ENCODE peak calls at places on chromosomes 4 and X, in seven cellular contexts. X is psoas muscle; S is GM23248; U is Kasumi-1; F is effector memory CD8-positive, alpha-beta T cell; W is RKO; P is substantia nigra. J is an unnamed sample.

GRCh38 chr4:2177443-2178093 is 64.4 kb downstream of the HAUS3 start:
- DNase-seq in F (no peak), S (peak; percentile 2), W (no peak), U (peak; percentile 11), P (no peak), X (no peak), J (no peak)

GRCh38 chrX:119638725-119639471 is 32.7 kb upstream of the NKRF start:
- DNase-seq in S (no peak), W (no peak), F (no peak), X (no peak), U (no peak), P (no peak), J (no peak)

GRCh38 chrX:96884027-96884426 is 319 bp downstream of the RPA4 start:
- DNase-seq in F (no peak), P (no peak), X (no peak), W (no peak), U (no peak), S (no peak), J (no peak)

GRCh38 chr4:145679991-145680455 is at the start of gene C4orf51:
- DNase-seq in U (no peak), P (no peak), F (no peak), X (no peak), W (peak; percentile 27), S (peak; percentile 70), J (no peak)

GRCh38 chr4:5773271-5773555 is 62.2 kb downstream of the EVC start:
- DNase-seq in U (no peak), S (peak; percentile 57), X (no peak), F (no peak), W (no peak), P (no peak), J (no peak)

GRCh38 chrX:119382606-119383005 is 16.5 kb upstream of the SLC25A43 start:
- DNase-seq in W (no peak), S (no peak), F (no peak), P (no peak), U (no peak), X (no peak), J (no peak)

GRCh38 chr4:151529187-151529586 is 120.2 kb downstream of the FHIP1A start:
- DNase-seq in S (no peak), X (no peak), F (no peak), U (no peak), P (no peak), W (no peak), J (no peak)

GRCh38 chrX:46959985-46960700 is 47.9 kb downstream of the JADE3 start:
- DNase-seq in U (no peak), F (no peak), S (peak; percentile 3), P (no peak), X (no peak), W (no peak), J (no peak)

GRCh38 chrX:13223868-13224555 is 95.8 kb downstream of the ATXN3L start:
- DNase-seq in P (no peak), U (no peak), W (peak; percentile 82), X (no peak), S (peak; percentile 86), F (no peak), J (no peak)

GRCh38 chr4:148447672-148448071 is 5.5 kb upstream of the NR3C2 start:
- DNase-seq in P (no peak), U (no peak), S (peak; percentile 42), X (no peak), F (no peak), W (no peak), J (no peak)

GRCh38 chrX:21932277-21932996 is 8.1 kb upstream of the SMS start:
- DNase-seq in F (no peak), P (no peak), S (peak; percentile 91), U (no peak), X (peak; percentile 47), W (peak; percentile 95), J (no peak)

J was measured in cerebellar nuclear complex.